ENCODE peak calls at places on chromosomes 4 and X, in four cellular contexts. J is mammary epithelial cell, M is endothelial cell of umbilical vein, H is neural progenitor cell. Y is an unnamed sample. For H3K4me1, the result is how much of the 10 kb centered on the place peaks cover.

GRCh38 chr4:139887378-139887801 is 221.8 kb downstream of the MGST2 start:
- DNase-seq in H (no peak), J (peak), M (no peak), Y (no peak)

GRCh38 chrX:50638123-50638522 is 167.5 kb upstream of the DGKK start:
- DNase-seq in J (no peak), H (no peak), M (peak), Y (no peak)

GRCh38 chr4:82138376-82138775 is 235.4 kb downstream of the HNRNPD start:
- DNase-seq in M (no peak), J (peak), H (no peak), Y (no peak)

GRCh38 chr4:104815593-104816156 is 321.0 kb upstream of the CXXC4 start:
- DNase-seq in M (no peak), J (peak), H (no peak), Y (no peak)

GRCh38 chrX:37846934-37847732 is at the start of gene DYNLT3:
- DNase-seq in J (peak), H (peak), M (peak), Y (peak)

GRCh38 chrX:137164329-137164728 is 130.5 kb upstream of the GPR101 start:
- DNase-seq in M (no peak), H (no peak), J (no peak), Y (no peak)

GRCh38 chr4:147638942-147639341 is 21.7 kb downstream of the TMEM184C start:
- DNase-seq in H (no peak), J (peak), M (no peak), Y (no peak)

GRCh38 chr4:12555011-12555410 is 929.1 kb downstream of the RAB28 start:
- DNase-seq in J (peak), M (no peak), H (no peak), Y (no peak)

GRCh38 chr4:139509727-139510410 is 46.1 kb downstream of the SETD7 start:
- DNase-seq in H (peak), J (no peak), M (peak), Y (no peak)

GRCh38 chr4:46804781-46805413 is 104.1 kb downstream of the COX7B2 start:
- DNase-seq in M (no peak), J (no peak), H (no peak), Y (no peak)

GRCh38 chr4:124940387-124940786 is 227.9 kb upstream of the ANKRD50 start:
- DNase-seq in M (peak), J (peak), H (no peak), Y (no peak)

GRCh38 chrX:132957211-132958085 is 981 bp downstream of the HS6ST2 start:
- DNase-seq in J (no peak), M (peak), H (peak), Y (peak)

GRCh38 chr4:100547541-100548208 is 29.9 kb upstream of the EMCN start:
- DNase-seq in M (no peak), H (peak), J (no peak), Y (no peak)

GRCh38 chr4:19259920-19260319 is 991.8 kb upstream of the SLIT2 start:
- DNase-seq in M (no peak), H (no peak), J (peak), Y (no peak)

GRCh38 chr4:166435449-166435848 is 562.4 kb downstream of the TLL1 start:
- DNase-seq in J (peak), H (no peak), M (peak), Y (no peak)

GRCh38 chrX:136130931-136131843 is 16.1 kb upstream of the FHL1 start:
- DNase-seq in M (peak), J (peak), H (no peak), Y (no peak)

GRCh38 chr4:139655116-139655515 is 10.5 kb upstream of the MGST2 start:
- DNase-seq in M (peak), H (peak), J (peak), Y (no peak)

GRCh38 chrX:118961866-118962560 is 12.4 kb upstream of the LONRF3 start:
- DNase-seq in H (no peak), M (no peak), J (no peak), Y (no peak)

GRCh38 chrX:96563663-96564062 is 121.0 kb upstream of the DIAPH2 start:
- DNase-seq in M (no peak), H (no peak), J (no peak), Y (no peak)

GRCh38 chr4:169418846-169419245 is 148.1 kb upstream of the SH3RF1 start:
- DNase-seq in M (no peak), J (no peak), H (no peak), Y (no peak)

GRCh38 chrX:24782011-24782410 is 88.3 kb downstream of the POLA1 start:
- DNase-seq in M (no peak), H (peak), J (no peak), Y (no peak)

GRCh38 chr4:147749811-147750321 is 18.0 kb downstream of the ARHGAP10 start:
- DNase-seq in J (no peak), H (peak), M (no peak), Y (no peak)

GRCh38 chr4:138110815-138111214 is 131.3 kb downstream of the SLC7A11 start:
- DNase-seq in H (no peak), M (peak), J (peak), Y (no peak)

GRCh38 chrX:1097328-1097727 is 115.1 kb downstream of the CRLF2 start:
- DNase-seq in J (no peak), M (no peak), H (no peak), Y (no peak)

GRCh38 chr4:87502580-87503238 is 26.5 kb downstream of the SPARCL1 start:
- DNase-seq in J (peak), H (no peak), M (peak), Y (no peak)

GRCh38 chr4:151250706-151251105 is 26.3 kb upstream of the PRSS48 start:
- DNase-seq in H (peak), M (no peak), J (no peak), Y (peak)

GRCh38 chrX:110066488-110067225 is 63.7 kb downstream of the TMEM164 start:
- DNase-seq in M (no peak), H (no peak), J (no peak), Y (no peak)

GRCh38 chrX:38311743-38312142 is 15.6 kb downstream of the RPGR start:
- DNase-seq in H (no peak), M (peak), J (no peak), Y (no peak)

GRCh38 chrX:65407157-65407626 is 127.4 kb downstream of the LAS1L start:
- DNase-seq in M (no peak), J (peak), H (peak), Y (no peak)

GRCh38 chr4:151517896-151518295 is 108.9 kb downstream of the FHIP1A start:
- DNase-seq in J (peak), M (no peak), H (no peak), Y (no peak)

GRCh38 chrX:71659342-71659741 is 8.0 kb upstream of the LOC101059915 start:
- DNase-seq in M (no peak), H (no peak), J (no peak), Y (no peak)

GRCh38 chr4:117378942-117379341 is 293.6 kb upstream of the TRAM1L1 start:
- DNase-seq in H (no peak), J (no peak), M (no peak), Y (no peak)

GRCh38 chrX:12798601-12799000 is 7.4 kb downstream of the PRPS2 start:
- DNase-seq in M (no peak), H (no peak), J (no peak), Y (no peak)

GRCh38 chr4:101065935-101066485 is 281.3 kb downstream of the PPP3CA start:
- DNase-seq in M (no peak), J (no peak), H (no peak), Y (no peak)

GRCh38 chr4:128846063-128846462 is 36.6 kb downstream of the JADE1 start:
- DNase-seq in J (no peak), H (no peak), M (no peak), Y (no peak)

GRCh38 chr4:182854466-182854865 is 62.7 kb downstream of the DCTD start:
- DNase-seq in M (no peak), J (no peak), H (no peak), Y (no peak)
- H3K4me1 ChIP-seq in M (under half), J (under half), H (under half), Y (under half)

DNA sequence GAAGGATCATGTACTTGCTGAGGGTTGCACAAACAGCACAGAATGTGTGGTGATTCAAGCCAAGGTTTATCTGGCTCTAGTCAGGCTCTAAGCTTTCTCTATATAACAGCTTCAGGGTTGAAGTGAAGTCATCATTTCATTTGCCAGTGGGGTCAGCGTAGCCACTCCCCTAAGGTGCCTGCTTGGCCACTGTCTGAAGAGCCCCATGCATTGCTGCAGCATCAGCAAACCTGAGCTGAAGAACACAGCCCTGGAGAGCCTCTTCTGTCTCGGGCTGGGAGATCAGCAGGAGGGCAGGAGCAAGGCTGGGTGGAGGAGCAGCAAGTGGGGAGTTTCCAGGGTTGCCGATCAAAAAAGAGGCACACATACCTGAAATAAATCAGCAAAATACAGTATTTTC is 193.1 kb upstream of the LCORL start:
- DNase-seq in J (no peak), H (no peak), M (no peak), Y (no peak)
- H3K9ac ChIP-seq in J (no peak), H (no peak), M (no peak), Y (no peak)

GRCh38 chr4:14023901-14024300 is 396.4 kb upstream of the BOD1L1 start:
- DNase-seq in H (no peak), J (no peak), M (no peak), Y (no peak)

GRCh38 chr4:14023036-14023435 is 395.5 kb upstream of the BOD1L1 start:
- DNase-seq in H (no peak), J (no peak), M (no peak), Y (no peak)

GRCh38 chr4:14025891-14026290 is 398.4 kb upstream of the BOD1L1 start:
- DNase-seq in H (no peak), M (no peak), J (no peak), Y (no peak)

GRCh38 chr4:14025093-14025492 is 397.6 kb upstream of the BOD1L1 start:
- DNase-seq in J (no peak), M (no peak), H (no peak), Y (no peak)

GRCh38 chr4:14022428-14022827 is 394.9 kb upstream of the BOD1L1 start:
- DNase-seq in M (no peak), H (no peak), J (peak), Y (no peak)
- H3K4me1 ChIP-seq in M (under half), H (under half), J (under half), Y (under half)

GRCh38 chr4:56465599-56466295 is 1.7 kb upstream of the SRP72 start:
- DNase-seq in M (no peak), J (peak), H (peak), Y (no peak)
- H3K9ac ChIP-seq in M (peak), J (peak), H (peak), Y (no peak)

DNA sequence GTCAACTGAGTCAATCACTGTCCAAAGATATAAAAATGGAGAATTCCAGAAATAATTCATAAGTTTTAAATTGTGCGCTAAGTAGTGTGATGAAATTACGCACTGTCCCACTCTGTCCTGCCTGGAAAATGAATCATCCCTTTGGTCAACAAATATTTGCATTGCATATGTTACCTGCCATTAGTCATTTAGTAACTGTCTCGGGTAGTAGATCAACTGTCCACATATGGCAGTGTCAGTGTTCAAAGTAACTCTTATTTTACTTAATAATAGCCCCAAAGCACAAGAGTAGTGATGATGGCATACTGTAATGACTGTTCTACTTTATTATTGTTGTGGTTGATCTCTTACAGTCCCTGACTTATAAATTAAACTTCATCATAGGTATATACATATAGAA is 3.4 kb downstream of the YTHDC1 start:
- DNase-seq in M (no peak), H (no peak), J (peak), Y (no peak)
- H3K4me1 ChIP-seq in M (under half), H (under half), J (under half), Y (under half)

GRCh38 chrX:103535206-103535605 is 15.9 kb upstream of the RAB40A start:
- DNase-seq in H (no peak), M (no peak), J (no peak), Y (no peak)

GRCh38 chrX:103533428-103534216 is 14.3 kb upstream of the RAB40A start:
- DNase-seq in H (peak), J (peak), M (peak), Y (peak)

GRCh38 chrX:103530540-103530939 is 11.3 kb upstream of the RAB40A start:
- DNase-seq in M (no peak), H (no peak), J (no peak), Y (no peak)

GRCh38 chrX:103529550-103529949 is 10.3 kb upstream of the RAB40A start:
- DNase-seq in J (no peak), H (no peak), M (no peak), Y (no peak)

DNA sequence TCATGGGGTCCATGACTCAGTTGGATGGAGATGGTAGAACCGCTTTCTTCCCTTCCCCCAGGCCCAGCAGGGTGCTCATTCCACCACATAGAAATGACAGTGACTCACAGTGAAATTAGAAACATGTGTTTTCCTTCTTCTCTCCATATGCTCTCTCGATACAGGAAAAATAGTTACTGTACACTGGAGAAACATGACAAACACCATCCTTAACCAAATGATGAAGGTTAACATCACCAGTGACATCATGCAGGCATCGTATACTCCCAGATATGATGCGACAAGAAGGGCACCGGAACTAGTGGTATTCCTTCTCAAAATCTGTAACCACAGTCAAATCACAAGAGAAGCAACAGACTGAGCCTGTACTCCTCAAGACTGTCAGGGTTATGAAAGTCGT is 11.7 kb upstream of the RAB40A start:
- DNase-seq in H (no peak), J (no peak), M (no peak), Y (no peak)
- H3K9ac ChIP-seq in H (no peak), J (no peak), M (no peak), Y (no peak)

GRCh38 chrX:125293792-125294780 is 25.6 kb upstream of the TEX13C start:
- DNase-seq in J (no peak), H (no peak), M (no peak), Y (no peak)
- H3K4me1 ChIP-seq in J (under half), H (under half), M (under half), Y (under half)

GRCh38 chr4:184292465-184292867 is 74.8 kb upstream of the ENPP6 start:
- DNase-seq in J (no peak), M (no peak), H (no peak), Y (no peak)
- H3K9ac ChIP-seq in J (no peak), M (no peak), H (no peak), Y (no peak)

DNA sequence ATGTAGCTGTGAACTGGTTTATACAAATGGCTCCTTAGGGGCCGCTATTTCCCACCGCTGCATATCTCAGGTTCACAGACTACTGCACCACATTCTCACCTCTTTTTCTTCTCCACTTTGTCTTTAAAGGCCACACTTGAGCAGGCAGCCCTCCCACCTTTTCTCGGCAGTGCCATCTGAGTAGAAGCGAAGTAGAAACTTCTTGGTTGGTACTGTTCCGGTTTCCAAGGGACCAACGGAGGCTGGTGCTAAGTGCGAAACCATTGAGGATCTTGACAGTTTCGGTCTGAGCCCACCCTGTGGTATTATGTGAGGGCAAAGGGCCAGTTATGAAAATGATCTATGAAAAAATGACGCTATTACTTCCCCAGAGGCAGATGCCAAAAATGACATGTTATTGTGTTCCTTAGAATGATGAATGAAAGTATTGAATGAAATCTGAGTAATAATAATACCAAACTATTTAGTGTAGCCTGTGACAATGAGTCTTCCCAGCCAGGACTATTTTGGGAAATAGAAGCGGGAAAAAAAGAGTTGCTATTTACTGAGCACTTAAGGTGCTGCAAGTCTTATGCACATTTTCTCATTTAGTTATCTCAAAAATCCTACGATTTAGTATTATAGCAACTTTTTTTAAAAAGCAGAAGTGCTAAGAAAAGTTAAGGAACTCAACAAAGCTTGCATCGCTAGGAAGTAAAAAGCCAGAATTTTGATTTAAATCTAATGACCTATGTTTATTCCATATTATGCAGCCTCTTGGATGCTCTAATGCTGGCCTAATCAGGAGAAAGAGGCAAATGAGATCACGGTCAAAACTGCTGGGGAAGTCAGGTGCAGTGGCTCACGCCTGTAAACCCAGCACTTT is 29.6 kb upstream of the CHRNA9 start:
- DNase-seq in J (no peak), H (no peak), M (no peak), Y (no peak)
- H3K4me1 ChIP-seq in J (under half), H (under half), M (under half), Y (under half)

GRCh38 chr4:2416564-2417195 is 1.8 kb downstream of the ZFYVE28 start:
- DNase-seq in J (no peak), H (peak), M (peak), Y (peak)
- H3K9ac ChIP-seq in J (no peak), H (no peak), M (peak), Y (peak)